ENCODE peak calls at places on chromosome 9, in six cellular contexts. One of them, this sample, is unnamed.

GRCh38 chr9:115717298-115717697 is 436.3 kb upstream of the PAPPA start:
- DNase-seq in body of pancreas: no peak
- DNase-seq in adrenal gland: no peak
- DNase-seq in tibial nerve: no peak
- DNase-seq in stomach: no peak
- DNase-seq in transverse colon: no peak
- DNase-seq in this sample: no peak

GRCh38 chr9:131422241-131422792 is 28.4 kb downstream of the PRRC2B start:
- DNase-seq in transverse colon: no peak
- DNase-seq in adrenal gland: peak
- DNase-seq in body of pancreas: peak
- DNase-seq in stomach: no peak
- DNase-seq in tibial nerve: no peak
- DNase-seq in this sample: no peak

GRCh38 chr9:25602366-25603044 is 75.7 kb downstream of the TUSC1 start:
- DNase-seq in stomach: no peak
- DNase-seq in body of pancreas: no peak
- DNase-seq in transverse colon: no peak
- DNase-seq in tibial nerve: no peak
- DNase-seq in adrenal gland: no peak
- DNase-seq in this sample: no peak

GRCh38 chr9:135741276-135742219 is 39.6 kb downstream of the KCNT1 start:
- DNase-seq in transverse colon: no peak
- DNase-seq in tibial nerve: no peak
- DNase-seq in body of pancreas: no peak
- DNase-seq in adrenal gland: no peak
- DNase-seq in stomach: no peak
- DNase-seq in this sample: no peak

GRCh38 chr9:22278426-22278825 is 168.2 kb upstream of the DMRTA1 start:
- DNase-seq in tibial nerve: no peak
- DNase-seq in transverse colon: no peak
- DNase-seq in adrenal gland: no peak
- DNase-seq in stomach: no peak
- DNase-seq in body of pancreas: no peak
- DNase-seq in this sample: no peak

GRCh38 chr9:21964925-21965385 is 29.2 kb downstream of the CDKN2A start:
- DNase-seq in stomach: peak
- DNase-seq in tibial nerve: no peak
- DNase-seq in transverse colon: peak
- DNase-seq in body of pancreas: peak
- DNase-seq in adrenal gland: peak
- DNase-seq in this sample: no peak

GRCh38 chr9:88238281-88238571 is 100.0 kb upstream of the SPATA31C2 start:
- DNase-seq in transverse colon: no peak
- DNase-seq in body of pancreas: no peak
- DNase-seq in tibial nerve: no peak
- DNase-seq in adrenal gland: no peak
- DNase-seq in stomach: no peak
- DNase-seq in this sample: no peak

GRCh38 chr9:92947268-92948031 is at the start of gene FGD3:
- DNase-seq in tibial nerve: no peak
- DNase-seq in body of pancreas: peak
- DNase-seq in adrenal gland: no peak
- DNase-seq in stomach: peak
- DNase-seq in transverse colon: no peak
- DNase-seq in this sample: no peak

GRCh38 chr9:89390068-89390555 is 71.8 kb downstream of the SECISBP2 start:
- DNase-seq in transverse colon: no peak
- DNase-seq in adrenal gland: no peak
- DNase-seq in stomach: no peak
- DNase-seq in tibial nerve: no peak
- DNase-seq in body of pancreas: no peak
- DNase-seq in this sample: no peak

GRCh38 chr9:134670851-134671281 is 29.3 kb downstream of the COL5A1 start:
- DNase-seq in adrenal gland: no peak
- DNase-seq in body of pancreas: no peak
- DNase-seq in tibial nerve: no peak
- DNase-seq in stomach: no peak
- DNase-seq in transverse colon: no peak
- DNase-seq in this sample: peak

GRCh38 chr9:132187006-132187760 is 25.3 kb downstream of the NTNG2 start:
- DNase-seq in tibial nerve: no peak
- DNase-seq in body of pancreas: no peak
- DNase-seq in transverse colon: no peak
- DNase-seq in adrenal gland: peak
- DNase-seq in stomach: no peak
- DNase-seq in this sample: no peak

GRCh38 chr9:34491596-34491995 is 31.2 kb downstream of the ENHO start:
- DNase-seq in body of pancreas: no peak
- DNase-seq in adrenal gland: no peak
- DNase-seq in transverse colon: no peak
- DNase-seq in stomach: no peak
- DNase-seq in tibial nerve: no peak
- DNase-seq in this sample: no peak

GRCh38 chr9:129458663-129459549 is 162.0 kb downstream of the C9orf50 start:
- DNase-seq in body of pancreas: peak
- DNase-seq in transverse colon: peak
- DNase-seq in tibial nerve: no peak
- DNase-seq in stomach: peak
- DNase-seq in adrenal gland: peak
- DNase-seq in this sample: peak

GRCh38 chr9:77911928-77912327 is 119.7 kb downstream of the GNAQ start:
- DNase-seq in body of pancreas: no peak
- DNase-seq in stomach: no peak
- DNase-seq in adrenal gland: no peak
- DNase-seq in tibial nerve: no peak
- DNase-seq in transverse colon: no peak
- DNase-seq in this sample: no peak

GRCh38 chr9:18668944-18669343 is 195.0 kb downstream of the ADAMTSL1 start:
- DNase-seq in body of pancreas: no peak
- DNase-seq in tibial nerve: no peak
- DNase-seq in transverse colon: no peak
- DNase-seq in stomach: peak
- DNase-seq in adrenal gland: no peak
- DNase-seq in this sample: no peak
- H3K27ac ChIP-seq in body of pancreas: no peak
- H3K27ac ChIP-seq in tibial nerve: no peak
- H3K27ac ChIP-seq in transverse colon: no peak
- H3K27ac ChIP-seq in stomach: peak
- H3K27ac ChIP-seq in adrenal gland: no peak
- H3K27ac ChIP-seq in this sample: no peak

GRCh38 chr9:16726718-16727451 is 143.6 kb downstream of the BNC2 start:
- DNase-seq in transverse colon: peak
- DNase-seq in stomach: peak
- DNase-seq in tibial nerve: peak
- DNase-seq in adrenal gland: peak
- DNase-seq in body of pancreas: peak
- DNase-seq in this sample: peak
- TF ChIP-seq POLR2A in transverse colon: peak
- TF ChIP-seq POLR2A in stomach: no peak
- TF ChIP-seq POLR2A in tibial nerve: peak
- TF ChIP-seq POLR2A in adrenal gland: peak
- TF ChIP-seq POLR2A in body of pancreas: peak
- TF ChIP-seq POLR2A in this sample: peak

DNA sequence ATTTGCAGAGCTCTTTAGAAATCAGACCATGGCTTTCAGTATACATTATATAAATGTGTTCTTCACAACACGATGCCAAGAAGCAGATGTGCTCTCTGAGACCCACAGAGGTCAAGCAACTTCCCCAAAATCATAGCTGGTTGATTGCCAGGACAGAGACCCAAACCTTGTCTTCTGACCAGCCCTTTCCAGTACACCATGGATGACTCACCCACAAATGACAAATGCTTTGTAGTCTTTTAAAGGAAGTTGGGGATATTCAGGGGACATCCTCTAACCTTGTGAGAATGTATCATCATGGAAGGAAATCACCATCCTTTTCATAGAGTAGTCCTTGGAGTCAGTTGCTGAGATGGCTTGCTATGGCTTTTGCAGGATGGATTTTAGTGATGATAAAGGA is 30.1 kb downstream of the ZNF462 start:
- DNase-seq in adrenal gland: peak
- DNase-seq in tibial nerve: no peak
- DNase-seq in body of pancreas: no peak
- DNase-seq in transverse colon: no peak
- DNase-seq in stomach: no peak
- DNase-seq in this sample: no peak
- H3K27ac ChIP-seq in adrenal gland: peak
- H3K27ac ChIP-seq in tibial nerve: no peak
- H3K27ac ChIP-seq in body of pancreas: no peak
- H3K27ac ChIP-seq in transverse colon: peak
- H3K27ac ChIP-seq in stomach: no peak
- H3K27ac ChIP-seq in this sample: peak

DNA sequence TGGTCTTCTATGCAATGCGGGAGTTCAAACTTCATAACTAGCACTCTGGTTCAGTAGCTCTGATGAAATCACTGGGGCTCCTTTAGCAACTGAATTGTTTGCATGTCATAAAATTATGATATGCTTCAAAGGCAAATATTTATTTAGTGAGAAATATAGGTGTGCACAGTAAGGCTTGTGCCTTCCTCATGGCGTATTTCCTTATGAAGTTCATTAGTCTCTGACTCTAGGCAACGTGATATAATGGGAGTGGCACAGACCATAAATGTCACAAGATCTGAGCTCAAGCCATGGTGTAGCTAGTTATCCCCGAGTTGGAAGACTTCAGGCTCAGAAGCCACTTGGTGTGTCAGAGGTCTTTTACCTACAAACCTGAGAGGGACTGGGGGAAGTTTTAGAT is 35.5 kb downstream of the PIP5K1B start:
- DNase-seq in transverse colon: peak
- DNase-seq in adrenal gland: no peak
- DNase-seq in body of pancreas: no peak
- DNase-seq in stomach: peak
- DNase-seq in tibial nerve: no peak
- DNase-seq in this sample: no peak
- TF ChIP-seq POLR2A in transverse colon: peak
- TF ChIP-seq POLR2A in adrenal gland: no peak
- TF ChIP-seq POLR2A in body of pancreas: no peak
- TF ChIP-seq POLR2A in stomach: no peak
- TF ChIP-seq POLR2A in tibial nerve: no peak
- TF ChIP-seq POLR2A in this sample: no peak

GRCh38 chr9:125909497-125909896 is 162.3 kb downstream of the PBX3 start:
- DNase-seq in adrenal gland: no peak
- DNase-seq in stomach: no peak
- DNase-seq in transverse colon: no peak
- DNase-seq in body of pancreas: no peak
- DNase-seq in tibial nerve: no peak
- DNase-seq in this sample: no peak

GRCh38 chr9:125912261-125912660 is 165.1 kb downstream of the PBX3 start:
- DNase-seq in body of pancreas: no peak
- DNase-seq in transverse colon: no peak
- DNase-seq in tibial nerve: no peak
- DNase-seq in adrenal gland: no peak
- DNase-seq in stomach: no peak
- DNase-seq in this sample: no peak

GRCh38 chr9:125908138-125908537 is 161.0 kb downstream of the PBX3 start:
- DNase-seq in body of pancreas: no peak
- DNase-seq in stomach: no peak
- DNase-seq in tibial nerve: no peak
- DNase-seq in transverse colon: no peak
- DNase-seq in adrenal gland: no peak
- DNase-seq in this sample: no peak

GRCh38 chr9:125911861-125912260 is 164.7 kb downstream of the PBX3 start:
- DNase-seq in tibial nerve: no peak
- DNase-seq in stomach: no peak
- DNase-seq in adrenal gland: no peak
- DNase-seq in transverse colon: no peak
- DNase-seq in body of pancreas: no peak
- DNase-seq in this sample: no peak

GRCh38 chr9:125910286-125910685 is 163.1 kb downstream of the PBX3 start:
- DNase-seq in tibial nerve: no peak
- DNase-seq in transverse colon: no peak
- DNase-seq in stomach: no peak
- DNase-seq in body of pancreas: no peak
- DNase-seq in adrenal gland: no peak
- DNase-seq in this sample: no peak
- H3K27ac ChIP-seq in tibial nerve: no peak
- H3K27ac ChIP-seq in transverse colon: no peak
- H3K27ac ChIP-seq in stomach: no peak
- H3K27ac ChIP-seq in body of pancreas: no peak
- H3K27ac ChIP-seq in adrenal gland: no peak
- H3K27ac ChIP-seq in this sample: no peak

GRCh38 chr9:37565661-37566618 is 10.2 kb downstream of the FBXO10 start:
- DNase-seq in tibial nerve: no peak
- DNase-seq in stomach: no peak
- DNase-seq in body of pancreas: no peak
- DNase-seq in transverse colon: peak
- DNase-seq in adrenal gland: no peak
- DNase-seq in this sample: no peak
- TF ChIP-seq POLR2A in tibial nerve: no peak
- TF ChIP-seq POLR2A in stomach: no peak
- TF ChIP-seq POLR2A in body of pancreas: no peak
- TF ChIP-seq POLR2A in transverse colon: no peak
- TF ChIP-seq POLR2A in adrenal gland: no peak
- TF ChIP-seq POLR2A in this sample: no peak

GRCh38 chr9:124238546-124239140 is 19.1 kb upstream of the NEK6 start:
- DNase-seq in tibial nerve: no peak
- DNase-seq in stomach: no peak
- DNase-seq in body of pancreas: no peak
- DNase-seq in adrenal gland: no peak
- DNase-seq in transverse colon: no peak
- DNase-seq in this sample: peak

GRCh38 chr9:124248066-124248465 is 9.7 kb upstream of the NEK6 start:
- DNase-seq in body of pancreas: no peak
- DNase-seq in adrenal gland: no peak
- DNase-seq in stomach: no peak
- DNase-seq in transverse colon: no peak
- DNase-seq in tibial nerve: no peak
- DNase-seq in this sample: no peak

GRCh38 chr9:124239249-124240073 is 18.3 kb upstream of the NEK6 start:
- DNase-seq in stomach: no peak
- DNase-seq in body of pancreas: no peak
- DNase-seq in adrenal gland: no peak
- DNase-seq in transverse colon: no peak
- DNase-seq in tibial nerve: no peak
- DNase-seq in this sample: no peak

DNA sequence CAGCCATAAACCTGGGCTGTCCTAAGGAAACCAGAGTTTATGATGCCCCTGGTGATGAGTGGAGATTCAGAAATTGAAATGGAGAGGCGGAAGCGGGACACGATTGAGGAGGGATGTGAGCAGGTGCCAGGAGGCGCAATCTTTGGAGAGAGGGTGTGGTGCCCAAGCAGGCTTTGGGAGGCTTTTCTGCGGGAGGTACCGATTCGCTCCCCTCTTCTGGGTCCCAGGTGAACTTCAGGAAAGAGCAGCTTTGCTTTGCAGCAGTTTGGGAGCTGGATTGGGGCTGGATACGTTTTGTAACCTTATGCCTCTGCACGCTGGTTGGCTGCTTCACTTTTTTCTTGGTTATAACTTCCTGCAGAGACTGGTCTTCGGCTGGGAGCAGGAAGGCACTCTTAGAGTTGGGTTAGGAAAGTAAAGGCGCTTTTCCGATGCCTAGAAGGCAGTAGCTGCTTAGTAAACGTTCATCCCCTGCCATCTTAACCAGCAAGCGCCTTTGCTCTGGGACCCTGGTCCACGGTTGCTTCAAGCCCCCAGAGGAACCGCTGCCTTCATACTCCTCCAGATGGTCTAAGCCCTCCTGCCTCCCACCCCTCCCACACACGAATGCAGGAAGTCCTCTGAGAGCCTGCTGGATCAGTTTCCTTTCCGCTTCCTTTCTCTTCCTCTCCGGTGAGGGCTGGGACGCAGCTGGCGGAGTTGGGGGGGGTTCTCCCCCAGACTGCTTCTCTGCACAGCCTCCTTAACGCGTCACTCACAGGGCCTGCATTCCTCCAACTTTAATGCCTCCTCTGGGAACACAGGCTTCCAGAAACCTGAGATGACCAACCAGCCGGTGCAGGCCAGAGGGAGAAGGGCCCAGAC is 15.2 kb upstream of the NEK6 start:
- DNase-seq in body of pancreas: no peak
- DNase-seq in adrenal gland: no peak
- DNase-seq in stomach: no peak
- DNase-seq in tibial nerve: no peak
- DNase-seq in transverse colon: peak
- DNase-seq in this sample: no peak
- H3K27ac ChIP-seq in body of pancreas: peak
- H3K27ac ChIP-seq in adrenal gland: peak
- H3K27ac ChIP-seq in stomach: peak
- H3K27ac ChIP-seq in tibial nerve: peak
- H3K27ac ChIP-seq in transverse colon: peak
- H3K27ac ChIP-seq in this sample: no peak

This sample was measured in ovary.